ENCODE peak calls at places on chromosomes 16 and 17, in seven cellular contexts. E, L, P, F, H, K and U are unnamed samples.

GRCh38 chr17:27783440-27783839 is 16.9 kb downstream of the NOS2 start:
- DNase-seq in E (no peak), L (no peak), P (no peak), F (no peak), H (no peak), K (no peak), U (no peak)

GRCh38 chr17:238964-239259 is 57.5 kb upstream of the DOC2B start:
- DNase-seq in E (no peak), L (peak), P (no peak), F (no peak), H (no peak), K (no peak), U (no peak)

GRCh38 chr17:48299760-48300159 is 130.3 kb downstream of the SKAP1 start:
- DNase-seq in E (no peak), L (no peak), P (no peak), F (no peak), H (no peak), K (no peak), U (no peak)

GRCh38 chr17:63399856-63400255 is 46.2 kb downstream of the CYB561 start:
- DNase-seq in E (peak), L (peak), P (peak), F (peak), H (peak), K (no peak), U (no peak)

GRCh38 chr16:21169249-21169981 is 10.9 kb downstream of the LDAF1 start:
- DNase-seq in E (no peak), L (no peak), P (no peak), F (no peak), H (no peak), K (no peak), U (no peak)

GRCh38 chr17:63956296-63956920 is 16.3 kb downstream of the SCN4A start:
- DNase-seq in E (peak), L (no peak), P (no peak), F (no peak), H (no peak), K (no peak), U (no peak)

GRCh38 chr16:48168089-48168488 is 12.3 kb upstream of the ABCC12 start:
- DNase-seq in E (no peak), L (no peak), P (no peak), F (no peak), H (no peak), K (no peak), U (no peak)

GRCh38 chr17:43457362-43457692 is 26.4 kb upstream of the DHX8 start:
- DNase-seq in E (no peak), L (no peak), P (no peak), F (no peak), H (no peak), K (no peak), U (no peak)

GRCh38 chr16:83447560-83447959 is 360.2 kb upstream of the HSBP1 start:
- DNase-seq in E (no peak), L (no peak), P (no peak), F (no peak), H (no peak), K (no peak), U (no peak)

GRCh38 chr17:18066866-18067265 is 20.9 kb upstream of the DRG2 start:
- DNase-seq in E (no peak), L (no peak), P (no peak), F (no peak), H (no peak), K (no peak), U (no peak)

GRCh38 chr16:50861926-50862325 is 120.0 kb downstream of the CYLD start:
- DNase-seq in E (no peak), L (no peak), P (no peak), F (no peak), H (no peak), K (no peak), U (no peak)

GRCh38 chr16:75572859-75573542 is 6.8 kb downstream of the GABARAPL2 start:
- DNase-seq in E (no peak), L (peak), P (no peak), F (no peak), H (no peak), K (no peak), U (no peak)

GRCh38 chr17:74295625-74296547 is 21.9 kb downstream of the DNAI2 start:
- DNase-seq in E (no peak), L (no peak), P (peak), F (no peak), H (peak), K (no peak), U (no peak)

GRCh38 chr16:57167951-57168350 is 17.9 kb downstream of the PSME3IP1 start:
- DNase-seq in E (no peak), L (no peak), P (no peak), F (peak), H (no peak), K (no peak), U (no peak)

GRCh38 chr17:32281011-32281451 is 15.4 kb downstream of the RHBDL3 start:
- DNase-seq in E (no peak), L (no peak), P (peak), F (peak), H (no peak), K (no peak), U (no peak)

GRCh38 chr16:63067141-63067540 is 1030.9 kb upstream of the CDH8 start:
- DNase-seq in E (no peak), L (no peak), P (no peak), F (no peak), H (no peak), K (no peak), U (no peak)

GRCh38 chr17:37405955-37406634 is 541 bp downstream of the ACACA start:
- DNase-seq in E (no peak), L (no peak), P (no peak), F (no peak), H (no peak), K (no peak), U (no peak)

GRCh38 chr16:68961778-68962402 is 118.6 kb downstream of the TANGO6 start:
- DNase-seq in E (no peak), L (no peak), P (no peak), F (no peak), H (no peak), K (no peak), U (no peak)

GRCh38 chr17:82105882-82106696 is 8.1 kb upstream of the FASN start:
- DNase-seq in E (peak), L (peak), P (no peak), F (peak), H (peak), K (peak), U (peak)

GRCh38 chr17:41822216-41823140 is 9.7 kb downstream of the FKBP10 start:
- DNase-seq in E (no peak), L (no peak), P (no peak), F (no peak), H (no peak), K (no peak), U (no peak)

GRCh38 chr17:21285164-21286065 is 904 bp downstream of the MAP2K3 start:
- DNase-seq in E (peak), L (no peak), P (peak), F (peak), H (peak), K (no peak), U (peak)

GRCh38 chr17:2386400-2387085 is 14.3 kb downstream of the MNT start:
- DNase-seq in E (peak), L (no peak), P (no peak), F (peak), H (no peak), K (no peak), U (no peak)

GRCh38 chr17:15945493-15946209 is 721 bp downstream of the ADORA2B start:
- DNase-seq in E (peak), L (no peak), P (no peak), F (no peak), H (no peak), K (no peak), U (no peak)

GRCh38 chr16:12646490-12647274 is 157.0 kb downstream of the CPPED1 start:
- DNase-seq in E (no peak), L (no peak), P (no peak), F (no peak), H (no peak), K (no peak), U (no peak)

GRCh38 chr16:78147846-78148535 is 48.5 kb downstream of the WWOX start:
- DNase-seq in E (no peak), L (no peak), P (no peak), F (no peak), H (no peak), K (no peak), U (no peak)

GRCh38 chr17:35801583-35802224 is 6.3 kb upstream of the MMP28 start:
- DNase-seq in E (peak), L (no peak), P (peak), F (peak), H (peak), K (no peak), U (peak)

GRCh38 chr17:9924735-9925191 is 19.7 kb upstream of the RCVRN start:
- DNase-seq in E (peak), L (no peak), P (no peak), F (peak), H (peak), K (no peak), U (no peak)

GRCh38 chr17:32349503-32349853 is 479 bp upstream of the ZNF207 start:
- DNase-seq in E (no peak), L (no peak), P (peak), F (peak), H (peak), K (no peak), U (no peak)

GRCh38 chr17:63984651-63985386 is 12.1 kb upstream of the SCN4A start:
- DNase-seq in E (peak), L (no peak), P (peak), F (peak), H (peak), K (no peak), U (peak)

GRCh38 chr17:77847211-77848085 is 111.1 kb upstream of the TNRC6C start:
- DNase-seq in E (no peak), L (no peak), P (no peak), F (no peak), H (no peak), K (no peak), U (no peak)

GRCh38 chr17:6654816-6655731 is 3.5 kb downstream of the C17orf100 start:
- DNase-seq in E (no peak), L (no peak), P (no peak), F (peak), H (no peak), K (no peak), U (no peak)

DNA sequence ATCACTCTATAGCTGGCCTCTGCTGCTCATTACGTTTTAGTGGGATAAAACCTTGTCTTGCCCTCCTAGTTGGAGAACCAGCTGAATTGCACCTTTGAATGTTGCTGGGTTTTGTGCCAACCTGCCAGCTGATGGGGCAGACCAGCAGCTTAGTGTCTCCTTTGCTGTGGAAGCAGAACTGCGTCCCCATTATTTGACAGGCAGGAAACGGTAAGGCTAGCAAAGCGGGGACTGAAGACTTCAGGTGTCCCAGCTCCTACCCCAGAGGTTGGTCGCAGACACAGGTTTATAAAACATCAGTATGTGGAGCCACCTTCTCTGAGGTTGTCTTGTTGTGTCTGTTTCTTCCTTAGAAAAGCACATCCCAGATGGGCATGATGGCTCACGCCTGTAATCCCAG is 158.1 kb downstream of the PRKCA start:
- DNase-seq in E (no peak), L (no peak), P (no peak), F (no peak), H (no peak), K (no peak), U (no peak)
- H3K27ac ChIP-seq in E (no peak), L (peak), P (no peak), F (no peak), H (no peak), K (no peak), U (no peak)

DNA sequence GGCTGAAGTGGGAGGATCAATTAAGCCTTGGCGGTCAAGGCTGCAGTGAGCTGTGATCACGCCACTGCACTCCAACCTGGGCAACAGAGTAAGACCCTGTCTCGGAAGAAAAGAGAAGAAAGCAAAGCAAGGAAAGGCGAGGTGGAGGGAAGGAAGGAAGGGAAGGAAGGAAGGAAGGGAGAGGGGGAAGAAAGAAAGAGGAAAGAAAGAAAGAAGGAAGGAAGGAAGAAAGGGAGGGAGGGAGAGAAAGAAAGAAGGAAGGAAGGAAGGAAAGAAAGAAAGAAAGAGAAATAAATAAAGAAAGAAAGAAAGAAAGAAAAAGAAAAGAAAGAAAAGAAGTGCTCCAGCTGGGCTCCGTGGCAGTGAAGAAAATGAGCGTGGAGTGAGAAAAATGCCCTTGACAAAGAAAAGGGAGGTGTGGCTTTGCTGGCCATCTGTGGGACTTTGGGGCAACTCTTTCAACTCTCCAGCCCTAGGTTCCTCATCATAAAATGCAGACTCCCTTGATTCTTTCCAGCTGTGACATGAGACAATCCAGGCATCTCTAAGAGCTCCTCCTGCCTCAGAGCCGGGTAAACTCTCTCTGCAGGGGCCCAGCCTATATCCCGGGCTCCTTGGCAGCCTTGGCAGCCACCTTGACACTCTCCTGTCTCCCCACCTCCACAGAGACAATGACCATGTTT is 2.4 kb downstream of the GSDMA start:
- DNase-seq in E (no peak), L (no peak), P (no peak), F (no peak), H (no peak), K (no peak), U (no peak)
- H3K4me3 ChIP-seq in E (no peak), L (no peak), P (no peak), F (no peak), H (no peak), K (no peak), U (no peak)

DNA sequence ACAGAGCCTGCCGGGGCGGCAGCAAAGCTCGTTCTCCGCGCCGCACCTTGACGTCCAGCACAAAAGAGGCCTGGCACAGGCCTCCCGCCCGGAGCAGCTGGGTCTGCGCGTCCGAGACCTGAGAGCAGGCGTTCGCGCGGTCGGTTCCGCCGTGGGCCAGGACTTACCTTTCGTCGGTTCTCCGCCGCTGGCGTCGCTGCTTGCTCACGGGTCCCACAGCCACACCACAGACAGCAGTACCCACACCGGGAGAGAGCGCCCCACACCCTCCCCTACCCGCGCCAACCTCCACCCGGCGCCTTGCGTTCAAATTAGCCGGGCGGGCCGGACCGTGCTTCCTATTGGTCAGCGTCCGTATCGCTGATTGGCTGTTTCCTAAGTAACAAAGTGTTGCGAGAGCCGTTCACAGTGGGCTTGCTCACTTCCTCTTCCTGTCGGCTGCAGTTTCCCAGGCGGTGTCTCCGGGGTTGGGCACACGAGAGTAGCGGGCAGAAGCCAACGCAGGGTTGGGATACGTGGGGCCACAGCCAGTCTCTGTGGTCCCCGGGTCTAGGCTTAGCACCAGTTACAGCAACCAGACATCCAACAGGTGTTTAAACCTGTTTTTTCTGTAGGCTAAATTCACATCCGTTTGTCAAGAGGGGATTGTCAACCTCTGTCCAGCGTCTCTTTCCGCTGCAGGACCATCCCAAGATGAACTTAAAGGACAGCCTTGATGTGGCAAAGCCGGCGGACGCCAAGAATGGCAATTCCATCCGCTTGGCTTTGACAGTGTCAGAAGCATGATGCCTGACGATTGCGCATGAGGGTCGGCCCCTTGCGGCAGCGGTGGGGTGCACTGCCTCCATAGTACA is at the start of gene KIF18B:
- DNase-seq in E (peak), L (peak), P (peak), F (peak), H (peak), K (peak), U (peak)
- TF ChIP-seq POLR2A in E (peak), L (no peak), P (no peak), F (peak), H (no peak), K (peak), U (peak)

GRCh38 chr16:66205287-66206167 is 161.0 kb upstream of the CDH5 start:
- DNase-seq in E (no peak), L (no peak), P (no peak), F (no peak), H (no peak), K (no peak), U (no peak)
- H3K27ac ChIP-seq in E (no peak), L (peak), P (no peak), F (no peak), H (no peak), K (no peak), U (peak)

GRCh38 chr17:19540706-19541370 is 7.2 kb downstream of the SLC47A1 start:
- DNase-seq in E (no peak), L (no peak), P (no peak), F (no peak), H (peak), K (no peak), U (no peak)
- H3K4me3 ChIP-seq in E (no peak), L (no peak), P (no peak), F (no peak), H (no peak), K (no peak), U (no peak)

DNA sequence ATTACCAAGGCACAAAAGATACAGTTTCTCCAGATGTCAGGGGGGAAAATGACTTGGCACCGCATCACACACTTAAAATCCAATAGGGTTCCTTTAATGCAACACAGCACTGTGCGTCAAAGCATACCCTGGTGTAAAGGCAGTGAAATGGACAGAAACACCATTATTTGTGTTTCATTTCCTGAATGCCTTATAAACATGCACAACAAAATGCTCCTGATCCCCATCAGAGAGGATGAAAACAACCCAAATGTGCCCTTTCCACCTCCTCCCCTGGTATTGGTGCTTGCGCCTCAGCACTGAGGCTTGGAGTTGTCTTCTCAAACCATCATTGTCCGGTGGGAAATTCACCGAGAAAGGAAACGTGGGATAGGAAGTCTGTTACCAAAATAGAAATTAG is 829 bp downstream of the CDC27 start:
- DNase-seq in E (no peak), L (no peak), P (no peak), F (no peak), H (no peak), K (no peak), U (no peak)
- TF ChIP-seq POLR2A in E (no peak), L (no peak), P (no peak), F (no peak), H (no peak), K (no peak), U (no peak)

GRCh38 chr17:50205931-50206505 is 4.6 kb upstream of the COL1A1 start:
- DNase-seq in E (peak), L (no peak), P (peak), F (no peak), H (no peak), K (no peak), U (no peak)
- H3K27ac ChIP-seq in E (peak), L (peak), P (peak), F (no peak), H (peak), K (no peak), U (peak)